ENCODE peak calls at places on chromosomes 6 and 20, in eight cellular contexts. H is lower leg skin, N is COR-L47, O is psoas muscle, I is fibroblast of mammary gland, P is OCI-LY7, E is islet precursor cell, G is GM13976. C is an unnamed sample.

GRCh38 chr20:48684501-48685041 is 143.2 kb downstream of the PREX1 start:
- DNase-seq in H (no peak), N (no peak), O (no peak), I (no peak), P (no peak), E (peak; percentile 85), G (no peak), C (peak; percentile 44)

GRCh38 chr20:22180244-22180643 is 404.1 kb downstream of the FOXA2 start:
- DNase-seq in H (no peak), N (no peak), O (no peak), I (no peak), P (peak; percentile 1), E (peak; percentile 54), G (no peak), C (no peak)

GRCh38 chr6:39056191-39056590 is 7.6 kb downstream of the GLP1R start:
- DNase-seq in H (no peak), N (no peak), O (no peak), I (no peak), P (no peak), E (no peak), G (no peak), C (no peak)

GRCh38 chr6:120903836-120904235 is 430.4 kb downstream of the TBC1D32 start:
- DNase-seq in H (no peak), N (no peak), O (no peak), I (no peak), P (no peak), E (peak; percentile 70), G (no peak), C (no peak)

GRCh38 chr6:163420315-163420667 is 5.8 kb downstream of the QKI start:
- DNase-seq in H (no peak), N (no peak), O (no peak), I (no peak), P (no peak), E (no peak), G (no peak), C (no peak)

GRCh38 chr20:58619847-58620431 is 31.1 kb upstream of the STX16 start:
- DNase-seq in H (no peak), N (no peak), O (peak; percentile 21), I (no peak), P (no peak), E (no peak), G (no peak), C (peak; percentile 23)

GRCh38 chr6:105259912-105260889 is 80.4 kb upstream of the POPDC3 start:
- DNase-seq in H (no peak), N (peak; percentile 58), O (no peak), I (no peak), P (no peak), E (no peak), G (no peak), C (no peak)

GRCh38 chr6:158475344-158476302 is 84.3 kb upstream of the TMEM181 start:
- DNase-seq in H (peak; percentile 21), N (peak; percentile 52), O (no peak), I (peak; percentile 60), P (no peak), E (no peak), G (peak; percentile 84), C (no peak)

GRCh38 chr6:33595001-33595846 is 15.1 kb upstream of the BAK1 start:
- DNase-seq in H (no peak), N (no peak), O (no peak), I (peak; percentile 62), P (no peak), E (no peak), G (no peak), C (peak; percentile 50)

GRCh38 chr6:75830959-75831885 is 82.2 kb downstream of the MYO6 start:
- DNase-seq in H (no peak), N (no peak), O (no peak), I (peak; percentile 90), P (no peak), E (no peak), G (peak; percentile 49), C (no peak)

GRCh38 chr20:2900845-2901592 is 27.7 kb downstream of the PTPRA start:
- DNase-seq in H (no peak), N (no peak), O (no peak), I (no peak), P (peak; percentile 72), E (no peak), G (peak; percentile 68), C (peak; percentile 90)

GRCh38 chr20:59031326-59032022 is 661 bp downstream of the ATP5F1E start:
- DNase-seq in H (no peak), N (no peak), O (no peak), I (peak; percentile 11), P (peak; percentile 48), E (no peak), G (no peak), C (no peak)

GRCh38 chr20:33006776-33007375 is 628 bp upstream of the BPIFB2 start:
- DNase-seq in H (no peak), N (no peak), O (peak; percentile 12), I (no peak), P (no peak), E (no peak), G (no peak), C (no peak)

GRCh38 chr6:16236648-16237199 is 1.7 kb upstream of the GMPR start:
- DNase-seq in H (no peak), N (no peak), O (no peak), I (peak; percentile 59), P (no peak), E (no peak), G (peak; percentile 46), C (peak; percentile 88)

GRCh38 chr6:74598473-74599393 is 607.1 kb downstream of the COL12A1 start:
- DNase-seq in H (no peak), N (no peak), O (no peak), I (peak; percentile 69), P (no peak), E (no peak), G (peak; percentile 62), C (peak; percentile 13)

GRCh38 chr6:139647001-139647400 is 272.6 kb upstream of the CITED2 start:
- DNase-seq in H (no peak), N (no peak), O (no peak), I (no peak), P (no peak), E (no peak), G (no peak), C (no peak)

GRCh38 chr6:33490198-33490597 is 35.8 kb downstream of the ZBTB9 start:
- DNase-seq in H (no peak), N (no peak), O (no peak), I (no peak), P (peak; percentile 7), E (peak; percentile 63), G (no peak), C (peak; percentile 34)

GRCh38 chr20:38714308-38714707 is 10.0 kb upstream of the SLC32A1 start:
- DNase-seq in H (no peak), N (no peak), O (no peak), I (no peak), P (no peak), E (peak; percentile 40), G (no peak), C (no peak)

GRCh38 chr6:117627533-117627932 is 25.2 kb upstream of the GOPC start:
- DNase-seq in H (no peak), N (no peak), O (no peak), I (no peak), P (peak; percentile 7), E (no peak), G (no peak), C (no peak)

GRCh38 chr6:52399511-52400315 is 20.4 kb upstream of the EFHC1 start:
- DNase-seq in H (no peak), N (peak; percentile 62), O (no peak), I (peak; percentile 75), P (peak; percentile 64), E (peak; percentile 65), G (peak; percentile 48), C (peak; percentile 29)

GRCh38 chr6:111938710-111939109 is 65.5 kb upstream of the FYN start:
- DNase-seq in H (no peak), N (peak; percentile 41), O (no peak), I (peak; percentile 91), P (no peak), E (no peak), G (no peak), C (no peak)

GRCh38 chr6:116016846-116017545 is 43.7 kb downstream of the FRK start:
- DNase-seq in H (no peak), N (peak; percentile 78), O (no peak), I (no peak), P (no peak), E (no peak), G (no peak), C (no peak)

GRCh38 chr6:3751019-3751729 is at the start of gene PXDC1:
- DNase-seq in H (no peak), N (no peak), O (no peak), I (no peak), P (no peak), E (no peak), G (peak; percentile 52), C (no peak)

GRCh38 chr20:32965581-32966373 is 38.5 kb downstream of the SUN5 start:
- DNase-seq in H (peak; percentile 2), N (no peak), O (no peak), I (no peak), P (no peak), E (no peak), G (peak; percentile 5), C (no peak)